ENCODE peak calls at places on chromosomes 5 and 9, in five cellular contexts. W, U, K, L and Y are unnamed samples.

GRCh38 chr5:143976055-143976454 is 164.1 kb downstream of the HMHB1 start:
- DNase-seq in W (no peak), U (no peak), K (no peak), L (no peak), Y (no peak)

GRCh38 chr5:142618125-142618524 is 67.8 kb downstream of the FGF1 start:
- DNase-seq in W (no peak), U (no peak), K (no peak), L (peak; percentile 77), Y (peak; percentile 22)

GRCh38 chr9:68705636-68706578 is 867 bp downstream of the PIP5K1B start:
- DNase-seq in W (no peak), U (no peak), K (peak; percentile 55), L (peak; percentile 11), Y (no peak)

GRCh38 chr9:134770972-134771971 is 109.3 kb upstream of the FCN2 start:
- DNase-seq in W (no peak), U (no peak), K (peak; percentile 48), L (no peak), Y (no peak)

GRCh38 chr9:136185066-136185465 is 19.9 kb downstream of the LHX3 start:
- DNase-seq in W (no peak), U (no peak), K (no peak), L (no peak), Y (no peak)

GRCh38 chr9:15977438-15977837 is 424.6 kb downstream of the CCDC171 start:
- DNase-seq in W (no peak), U (no peak), K (no peak), L (no peak), Y (no peak)

GRCh38 chr9:87973791-87974292 is 491 bp downstream of the CDK20 start:
- DNase-seq in W (no peak), U (no peak), K (no peak), L (no peak), Y (peak; percentile 7)

GRCh38 chr5:90802695-90803317 is 244.2 kb downstream of the ADGRV1 start:
- DNase-seq in W (no peak), U (peak; percentile 60), K (no peak), L (peak; percentile 41), Y (peak; percentile 72)

GRCh38 chr5:115531380-115531779 is 13.2 kb downstream of the FEM1C start:
- DNase-seq in W (no peak), U (no peak), K (no peak), L (no peak), Y (no peak)

GRCh38 chr9:113164536-113165300 is 13.9 kb downstream of the SLC31A2 start:
- DNase-seq in W (no peak), U (no peak), K (peak; percentile 55), L (peak; percentile 47), Y (no peak)

GRCh38 chr9:89422151-89422918 is 75.6 kb downstream of the SEMA4D start:
- DNase-seq in W (no peak), U (no peak), K (no peak), L (no peak), Y (peak; percentile 37)

GRCh38 chr9:123283048-123283408 is 14.6 kb upstream of the STRBP start:
- DNase-seq in W (no peak), U (no peak), K (no peak), L (no peak), Y (no peak)
- H3K27ac ChIP-seq in W (no peak overlapping the region), U (no peak overlapping the region), K (no peak overlapping the region), L (no peak overlapping the region), Y (no peak overlapping the region)

GRCh38 chr9:94174164-94174563 is 84.9 kb upstream of the ZNF169 start:
- DNase-seq in W (no peak), U (no peak), K (no peak), L (no peak), Y (no peak)
- H3K27ac ChIP-seq in W (no peak overlapping the region), U (no peak overlapping the region), K (no peak overlapping the region), L (no peak overlapping the region), Y (no peak overlapping the region)

GRCh38 chr9:127765418-127765817 is 13.0 kb downstream of the SH2D3C start:
- DNase-seq in W (no peak), U (no peak), K (no peak), L (no peak), Y (no peak)

GRCh38 chr9:127762111-127762676 is 16.3 kb downstream of the SH2D3C start:
- DNase-seq in W (peak; percentile 64), U (no peak), K (peak; percentile 70), L (no peak), Y (no peak)

GRCh38 chr9:127761491-127761904 is 17.0 kb downstream of the SH2D3C start:
- DNase-seq in W (no peak), U (no peak), K (no peak), L (no peak), Y (no peak)

GRCh38 chr9:127761061-127761460 is 17.4 kb downstream of the SH2D3C start:
- DNase-seq in W (no peak), U (no peak), K (no peak), L (no peak), Y (no peak)

DNA sequence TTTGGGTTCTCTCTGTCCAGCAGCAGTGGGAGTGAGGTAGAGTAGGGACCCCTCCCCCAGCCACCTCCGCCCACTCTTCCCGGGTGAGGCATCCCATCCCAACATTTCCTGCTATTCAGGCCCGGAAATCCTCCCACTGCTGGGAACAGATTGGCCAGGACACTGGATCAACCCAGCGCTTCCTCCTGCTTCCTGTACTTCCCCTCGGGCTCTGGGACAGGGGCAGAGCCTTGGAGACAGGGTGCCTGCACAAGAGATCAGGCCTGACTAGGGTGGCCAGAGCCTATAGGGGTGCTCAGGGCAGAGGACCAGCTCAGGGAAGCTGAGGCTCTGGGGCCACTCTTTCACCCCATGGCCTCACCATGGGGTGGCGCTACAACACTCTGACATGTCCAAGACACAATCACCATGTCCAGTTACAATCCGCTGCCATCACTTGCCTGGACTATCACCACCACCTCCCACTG is 14.5 kb downstream of the SH2D3C start:
- DNase-seq in W (peak; percentile 48), U (peak; percentile 58), K (peak; percentile 73), L (no peak), Y (no peak)
- H3K27ac ChIP-seq in W (peak overlapping the region; percentile 89), U (no peak overlapping the region), K (peak overlapping the region; percentile 92), L (no peak overlapping the region), Y (no peak overlapping the region)

DNA sequence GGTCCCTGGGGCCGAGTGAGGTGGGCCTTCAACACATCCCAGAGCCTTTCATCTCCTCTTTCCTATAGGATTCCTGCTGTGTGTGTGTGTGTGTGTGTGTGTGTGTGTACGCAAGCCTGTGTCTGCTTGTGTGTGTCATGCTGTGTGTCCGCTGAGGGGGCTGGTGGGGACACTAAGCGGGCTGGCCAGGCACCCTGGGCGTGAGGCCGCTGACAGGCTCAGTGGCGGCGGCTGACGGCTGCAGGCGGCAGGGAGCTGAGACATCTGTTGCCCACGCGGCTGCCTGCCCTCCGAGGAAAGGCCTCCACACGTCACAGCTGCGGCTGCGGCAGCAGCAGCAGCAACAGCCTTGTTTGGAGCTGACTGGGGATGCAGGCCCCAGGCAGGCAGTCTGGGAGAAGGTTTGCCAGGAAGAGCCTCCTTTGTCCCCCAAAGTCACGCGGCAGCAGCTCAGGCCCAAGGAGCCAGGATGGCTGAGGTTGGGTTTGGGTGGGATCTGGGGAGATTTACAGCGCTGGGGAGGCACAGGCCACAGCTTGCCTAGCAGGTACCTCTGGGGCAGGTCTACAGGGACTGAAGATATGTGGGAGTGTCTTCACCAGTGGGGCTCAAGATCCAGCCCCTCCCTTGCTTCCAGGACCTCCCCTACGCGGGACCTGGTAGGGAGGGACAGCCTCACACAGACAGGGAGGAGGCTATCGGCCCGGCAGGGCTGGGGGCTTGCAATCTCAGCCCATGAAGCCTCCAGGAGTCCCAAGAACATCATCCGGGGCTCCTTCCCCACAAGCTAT is 1.8 kb downstream of the PDLIM4 start:
- DNase-seq in W (no peak), U (no peak), K (peak; percentile 60), L (peak; percentile 96), Y (peak; percentile 72)
- H3K27ac ChIP-seq in W (peak overlapping the region; percentile 17), U (peak overlapping the region; percentile 33), K (no peak overlapping the region), L (peak overlapping the region; percentile 99), Y (peak overlapping the region; percentile 98)

GRCh38 chr5:66981705-66982387 is 214.8 kb downstream of the CD180 start:
- DNase-seq in W (no peak), U (no peak), K (no peak), L (no peak), Y (no peak)
- H3K27ac ChIP-seq in W (no peak overlapping the region), U (no peak overlapping the region), K (no peak overlapping the region), L (no peak overlapping the region), Y (no peak overlapping the region)

GRCh38 chr5:139565411-139566305 is 4.5 kb downstream of the UBE2D2 start:
- DNase-seq in W (no peak), U (no peak), K (no peak), L (no peak), Y (no peak)
- H3K27ac ChIP-seq in W (peak overlapping the region; percentile 74), U (no peak overlapping the region), K (no peak overlapping the region), L (peak overlapping the region; percentile 42), Y (no peak overlapping the region)

GRCh38 chr9:120916573-120916972 is 10.0 kb downstream of the TRAF1 start:
- DNase-seq in W (no peak), U (no peak), K (peak; percentile 64), L (peak; percentile 93), Y (no peak)

GRCh38 chr9:120919639-120920494 is 6.7 kb downstream of the TRAF1 start:
- DNase-seq in W (no peak), U (no peak), K (no peak), L (no peak), Y (no peak)

GRCh38 chr9:120917285-120917684 is 9.3 kb downstream of the TRAF1 start:
- DNase-seq in W (no peak), U (no peak), K (no peak), L (no peak), Y (no peak)

GRCh38 chr9:120918931-120919638 is 7.5 kb downstream of the TRAF1 start:
- DNase-seq in W (no peak), U (no peak), K (no peak), L (no peak), Y (no peak)

GRCh38 chr9:120917989-120918630 is 8.5 kb downstream of the TRAF1 start:
- DNase-seq in W (no peak), U (no peak), K (no peak), L (no peak), Y (no peak)
- H3K27ac ChIP-seq in W (peak overlapping the region; percentile 71), U (no peak overlapping the region), K (no peak overlapping the region), L (no peak overlapping the region), Y (no peak overlapping the region)

DNA sequence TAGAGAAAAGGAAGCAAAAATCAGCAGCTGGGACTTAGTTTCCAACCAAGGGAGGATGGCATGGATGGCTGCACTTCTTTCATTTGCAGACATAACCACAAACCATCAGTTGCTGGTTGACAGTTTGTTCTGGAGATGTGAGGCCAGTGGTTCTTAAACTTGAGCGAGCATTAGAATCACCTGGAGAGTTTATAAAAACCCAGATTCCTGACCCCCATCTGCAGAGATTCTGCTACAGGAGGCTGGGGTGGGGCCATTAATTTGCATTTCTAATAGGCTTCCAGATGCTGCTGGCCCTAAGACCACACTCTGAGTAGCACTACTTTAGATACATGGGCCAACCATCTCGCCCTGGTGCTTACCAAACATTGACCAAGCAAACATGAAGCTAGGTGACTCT is 60.8 kb downstream of the MARCHF3 start:
- DNase-seq in W (no peak), U (no peak), K (no peak), L (no peak), Y (no peak)
- H3K27ac ChIP-seq in W (no peak overlapping the region), U (no peak overlapping the region), K (no peak overlapping the region), L (no peak overlapping the region), Y (no peak overlapping the region)